ENCODE peak calls at places on chromosomes 16 and 17, in nine cellular contexts. F, R, U, S, K, P, O, J and X are unnamed samples.
A peak's percentile ranks its signal among the peaks of the same experiment; 100 is the strongest.

GRCh38 chr16:84176192-84177053 is 10.4 kb downstream of the TAF1C start:
- ATAC-seq in P (peak; percentile 44), S (no peak), J (peak; percentile 14), U (peak; percentile 12), R (no peak), O (no peak), K (peak; percentile 15), F (no peak), X (no peak)

GRCh38 chr17:44308865-44309264 is 464 bp downstream of the RUNDC3A start:
- ATAC-seq in K (peak; percentile 8), R (no peak), U (no peak), F (no peak), J (peak; percentile 3), O (no peak), P (peak; percentile 13), S (peak; percentile 3), X (no peak)

GRCh38 chr17:80316927-80317705 is 56.5 kb downstream of the RNF213 start:
- ATAC-seq in O (peak; percentile 59), J (peak; percentile 92), R (no peak), P (peak; percentile 57), U (no peak), S (no peak), F (no peak), K (peak; percentile 92), X (no peak)

GRCh38 chr17:32835291-32835761 is 41.6 kb downstream of the MYO1D start:
- ATAC-seq in P (no peak), O (no peak), R (peak; percentile 37), K (no peak), U (no peak), F (no peak), S (no peak), J (no peak), X (no peak)

GRCh38 chr16:85104147-85104546 is 8.1 kb downstream of the CIBAR2 start:
- ATAC-seq in S (no peak), P (no peak), J (no peak), U (no peak), F (no peak), K (no peak), O (no peak), R (no peak), X (no peak)

GRCh38 chr17:80860101-80860671 is 131.5 kb upstream of the CHMP6 start:
- ATAC-seq in J (no peak), U (no peak), O (no peak), R (no peak), K (no peak), P (no peak), F (no peak), S (no peak), X (no peak)

GRCh38 chr17:74290340-74290739 is 16.3 kb downstream of the DNAI2 start:
- ATAC-seq in S (no peak), K (peak; percentile 87), R (no peak), J (peak; percentile 77), P (peak; percentile 92), U (peak; percentile 68), F (no peak), O (peak; percentile 90), X (no peak)

GRCh38 chr17:34797724-34798123 is 163.5 kb downstream of the CCT6B start:
- ATAC-seq in R (no peak), P (no peak), J (no peak), O (peak; percentile 30), K (peak; percentile 56), F (no peak), U (no peak), S (no peak), X (no peak)

GRCh38 chr16:9378876-9379275 is 287.4 kb downstream of the HAPSTR1 start:
- ATAC-seq in P (peak; percentile 40), F (peak; percentile 79), O (no peak), R (no peak), K (peak; percentile 55), U (peak; percentile 66), S (no peak), J (peak; percentile 27), X (no peak)

GRCh38 chr16:1612320-1613111 is at the start of gene CRAMP1:
- ATAC-seq in J (no peak), S (no peak), O (no peak), R (no peak), U (no peak), K (no peak), P (no peak), F (peak; percentile 0), X (no peak)

GRCh38 chr17:72390675-72391501 is 270.1 kb downstream of the SOX9 start:
- ATAC-seq in S (no peak), U (no peak), R (no peak), O (no peak), P (no peak), K (no peak), F (no peak), J (no peak), X (no peak)

GRCh38 chr16:6863135-6863534 is 469.5 kb upstream of the RBFOX1 start:
- ATAC-seq in F (no peak), J (no peak), K (no peak), S (no peak), O (no peak), U (no peak), R (no peak), P (no peak), X (no peak)

GRCh38 chr17:4485676-4486646 is 12.7 kb upstream of the SPNS2 start:
- ATAC-seq in S (peak; percentile 93), F (no peak), O (no peak), J (no peak), R (peak; percentile 71), K (no peak), U (no peak), P (peak; percentile 50), X (no peak)

GRCh38 chr17:66548659-66549311 is 246.4 kb downstream of the PRKCA start:
- ATAC-seq in P (no peak), J (no peak), S (no peak), U (no peak), F (no peak), K (no peak), O (no peak), R (no peak), X (no peak)

GRCh38 chr17:39270923-39271322 is 45.2 kb upstream of the STAC2 start:
- ATAC-seq in U (peak; percentile 37), F (no peak), R (no peak), P (no peak), K (no peak), S (no peak), O (no peak), J (no peak), X (no peak)

GRCh38 chr17:78559749-78560368 is 17.3 kb downstream of the DNAH17 start:
- ATAC-seq in J (no peak), O (no peak), P (no peak), K (no peak), S (peak; percentile 39), R (no peak), F (no peak), U (no peak), X (no peak)

GRCh38 chr16:80591071-80591935 is 50.5 kb downstream of the DYNLRB2 start:
- ATAC-seq in S (peak; percentile 85), R (no peak), U (no peak), O (no peak), K (no peak), F (no peak), P (no peak), J (no peak), X (no peak)

GRCh38 chr17:40828454-40829039 is 6.1 kb upstream of the KRT10 start:
- ATAC-seq in J (no peak), O (no peak), F (no peak), S (no peak), K (peak; percentile 38), U (no peak), R (no peak), P (peak; percentile 95), X (peak; percentile 34)

GRCh38 chr17:39213852-39214251 is 11.9 kb downstream of the STAC2 start:
- ATAC-seq in O (no peak), J (no peak), S (no peak), K (no peak), R (no peak), P (no peak), U (peak; percentile 57), F (no peak), X (no peak)

GRCh38 chr17:2140683-2141082 is 85.8 kb downstream of the HIC1 start:
- ATAC-seq in O (no peak), R (no peak), F (no peak), P (no peak), J (no peak), K (no peak), U (no peak), S (no peak), X (no peak)

GRCh38 chr16:25626172-25626571 is 65.6 kb upstream of the HS3ST4 start:
- ATAC-seq in F (no peak), P (no peak), R (no peak), K (no peak), S (no peak), J (no peak), U (no peak), O (no peak), X (no peak)

GRCh38 chr16:14378684-14379467 is 251.2 kb downstream of the PARN start:
- ATAC-seq in J (no peak), P (peak; percentile 16), R (no peak), U (peak; percentile 61), S (no peak), K (no peak), O (no peak), F (no peak), X (no peak)

GRCh38 chr16:8588703-8589292 is 1.5 kb downstream of the TMEM114 start:
- ATAC-seq in R (no peak), F (peak; percentile 27), U (no peak), S (no peak), K (no peak), J (no peak), P (no peak), O (no peak), X (no peak)

GRCh38 chr17:76140661-76141211 is 309 bp downstream of the FOXJ1 start:
- ATAC-seq in O (no peak), S (peak; percentile 6), K (no peak), R (no peak), J (no peak), P (no peak), U (no peak), F (no peak), X (no peak)

GRCh38 chr17:47935961-47936360 is 5.4 kb upstream of the PNPO start:
- ATAC-seq in O (no peak), J (no peak), S (no peak), R (no peak), F (no peak), K (no peak), U (peak; percentile 42), P (no peak), X (no peak)

GRCh38 chr16:4661661-4662060 is 31.7 kb upstream of the NUDT16L1 start:
- ATAC-seq in F (no peak), S (no peak), U (peak; percentile 30), K (no peak), R (no peak), J (no peak), O (no peak), P (no peak), X (no peak)

GRCh38 chr17:66446419-66446818 is 144.0 kb downstream of the PRKCA start:
- ATAC-seq in R (no peak), P (no peak), J (no peak), U (no peak), F (no peak), O (no peak), S (peak; percentile 50), K (no peak), X (no peak)

GRCh38 chr16:72844225-72844920 is 203.6 kb downstream of the ZFHX3 start:
- ATAC-seq in O (no peak), J (no peak), F (no peak), S (peak; percentile 55), U (no peak), R (no peak), K (no peak), P (no peak), X (no peak)

GRCh38 chr16:79929260-79929977 is 328.9 kb upstream of the MAF start:
- ATAC-seq in K (no peak), U (no peak), O (no peak), R (no peak), F (no peak), J (no peak), S (no peak), P (no peak), X (no peak)

GRCh38 chr16:53768593-53768992 is 64.6 kb downstream of the FTO start:
- ATAC-seq in P (peak; percentile 56), U (no peak), O (no peak), S (peak; percentile 80), K (peak; percentile 7), J (no peak), R (no peak), F (no peak), X (no peak)

GRCh38 chr17:40707720-40708119 is 4.2 kb upstream of the KRT24 start:
- ATAC-seq in O (peak; percentile 78), K (peak; percentile 57), R (no peak), J (peak; percentile 77), F (peak; percentile 68), S (no peak), P (peak; percentile 98), U (peak; percentile 59), X (peak; percentile 95)